ENCODE peak calls at places on chromosomes 5 and 9, in five cellular contexts. X is stimulated activated CD4-positive, alpha-beta T cell treated with anti-CD3 and anti-CD28 coated beads, Interleukin-1b, Interleukin-23, amount 100 ng/mL, for 24 hours; E is heart right ventricle; S is H4; T is memory B cell. J is an unnamed sample.

GRCh38 chr5:43728581-43728980 is 125.6 kb downstream of the NNT start:
- DNase-seq in E (no peak), S (no peak), T (no peak), X (no peak), J (no peak)

GRCh38 chr5:3602713-3603502 is 7.3 kb downstream of the IRX1 start:
- DNase-seq in E (peak; percentile 52), X (no peak), S (no peak), T (no peak), J (no peak)

GRCh38 chr9:136804509-136805206 is 3.1 kb upstream of the RABL6 start:
- DNase-seq in T (no peak), S (no peak), E (no peak), X (no peak), J (no peak)

GRCh38 chr9:113556877-113557593 is 93.5 kb downstream of the RGS3 start:
- DNase-seq in S (no peak), E (no peak), X (no peak), T (no peak), J (no peak)

GRCh38 chr5:169758886-169759285 is 121.8 kb downstream of the DOCK2 start:
- DNase-seq in S (no peak), X (no peak), E (no peak), T (no peak), J (no peak)

GRCh38 chr5:179225387-179225786 is 119.9 kb downstream of the ADAMTS2 start:
- DNase-seq in S (no peak), E (no peak), X (no peak), T (no peak), J (no peak)

GRCh38 chr5:160926428-160926827 is 74.4 kb upstream of the ATP10B start:
- DNase-seq in S (peak; percentile 27), X (no peak), E (no peak), T (no peak), J (no peak)

GRCh38 chr9:121674952-121675351 is 23.5 kb downstream of the DAB2IP start:
- DNase-seq in X (no peak), E (no peak), T (no peak), S (no peak), J (no peak)

GRCh38 chr5:73037545-73037944 is 81.7 kb downstream of the FCHO2 start:
- DNase-seq in E (no peak), T (no peak), X (no peak), S (no peak), J (no peak)

GRCh38 chr5:134041570-134042411 is 37.0 kb upstream of the VDAC1 start:
- DNase-seq in X (no peak), E (no peak), S (no peak), T (no peak), J (no peak)

GRCh38 chr5:59466271-59466670 is 427.3 kb downstream of the PDE4D start:
- DNase-seq in E (no peak), X (no peak), S (no peak), T (no peak), J (no peak)

GRCh38 chr5:156883316-156883875 is 33.3 kb downstream of the PPP1R2B start:
- DNase-seq in E (no peak), S (no peak), T (no peak), X (no peak), J (no peak)

GRCh38 chr5:178207183-178207916 is 3.0 kb downstream of the HNRNPAB start:
- DNase-seq in S (peak; percentile 91), X (no peak), E (no peak), T (no peak), J (no peak)

GRCh38 chr9:35675732-35676392 is 2.1 kb downstream of the CA9 start:
- DNase-seq in E (peak; percentile 64), X (no peak), T (no peak), S (no peak), J (no peak)

GRCh38 chr9:18684608-18685317 is 210.8 kb downstream of the ADAMTSL1 start:
- DNase-seq in E (no peak), X (no peak), S (no peak), T (no peak), J (no peak)

GRCh38 chr9:13587581-13587980 is 308.1 kb upstream of the MPDZ start:
- DNase-seq in T (no peak), X (no peak), S (no peak), E (no peak), J (no peak)

GRCh38 chr9:14813336-14814020 is 90.9 kb upstream of the CER1 start:
- DNase-seq in E (no peak), X (no peak), S (peak; percentile 10), T (no peak), J (no peak)

GRCh38 chr5:53130206-53130605 is 20.6 kb upstream of the MOCS2 start:
- DNase-seq in S (no peak), X (no peak), T (no peak), E (no peak), J (no peak)

GRCh38 chr5:4905674-4906528 is 234.2 kb upstream of the ADAMTS16 start:
- DNase-seq in T (no peak), X (no peak), E (peak; percentile 34), S (no peak), J (peak; percentile 76)

GRCh38 chr5:71865202-71865601 is 146.1 kb downstream of the CARTPT start:
- DNase-seq in T (no peak), S (peak; percentile 19), X (no peak), E (no peak), J (no peak)

GRCh38 chr5:78905084-78905938 is 79.8 kb downstream of the ARSB start:
- DNase-seq in X (no peak), E (no peak), S (no peak), T (no peak), J (no peak)

GRCh38 chr9:72925126-72925810 is 27.6 kb downstream of the ALDH1A1 start:
- DNase-seq in E (no peak), T (no peak), X (no peak), S (no peak), J (no peak)

GRCh38 chr9:96245399-96245798 is 56.6 kb downstream of the HSD17B3 start:
- DNase-seq in X (no peak), S (no peak), E (no peak), T (no peak), J (no peak)

GRCh38 chr9:69265891-69266290 is 59.1 kb upstream of the ENTREP1 start:
- DNase-seq in E (no peak), T (no peak), S (no peak), X (no peak), J (no peak)

J was measured in uterus.